ENCODE peak calls at places on chromosome 6, in eight cellular contexts. V is cardiac fibroblast, B is adrenal gland, R is coronary artery, W is heart right ventricle, X is SK-N-SH, P is foreskin fibroblast, A is HFF-Myc. Z is an unnamed sample.

GRCh38 chr6:473759-474453 is 82.4 kb downstream of the IRF4 start:
- DNase-seq in B (no peak), R (no peak), W (no peak), V (no peak), X (no peak), A (no peak), P (no peak), Z (no peak)

GRCh38 chr6:6823568-6824224 is 235.2 kb downstream of the LY86 start:
- DNase-seq in P (no peak), W (no peak), B (no peak), V (no peak), A (no peak), X (no peak), R (no peak), Z (no peak)

GRCh38 chr6:166957087-166957804 is 896 bp upstream of the RNASET2 start:
- DNase-seq in W (peak; percentile 32), V (no peak), B (peak; percentile 45), R (no peak), A (no peak), X (peak; percentile 56), P (peak; percentile 35), Z (no peak)

GRCh38 chr6:36805107-36805797 is 34.0 kb downstream of the CPNE5 start:
- DNase-seq in W (no peak), V (no peak), B (no peak), R (no peak), A (no peak), P (no peak), X (no peak), Z (no peak)

GRCh38 chr6:75207211-75207984 is 1.5 kb upstream of the COL12A1 start:
- DNase-seq in W (no peak), P (peak; percentile 54), X (peak; percentile 15), A (no peak), R (no peak), V (peak; percentile 24), B (no peak), Z (no peak)

GRCh38 chr6:53492860-53493634 is 51.9 kb downstream of the GCLC start:
- DNase-seq in W (no peak), B (peak; percentile 40), V (peak; percentile 79), R (no peak), A (peak; percentile 30), X (peak; percentile 30), P (peak; percentile 35), Z (no peak)

GRCh38 chr6:24933868-24934401 is 1.8 kb downstream of the RIPOR2 start:
- DNase-seq in W (no peak), X (peak; percentile 12), V (peak; percentile 26), R (no peak), B (peak; percentile 12), A (no peak), P (no peak), Z (no peak)

GRCh38 chr6:3825331-3825831 is 23.8 kb upstream of the FAM50B start:
- DNase-seq in V (peak; percentile 75), X (no peak), W (peak; percentile 49), B (peak; percentile 23), R (peak; percentile 87), P (no peak), A (no peak), Z (peak; percentile 72)

GRCh38 chr6:86723729-86724128 is 213.6 kb upstream of the HTR1E start:
- DNase-seq in R (no peak), X (no peak), P (no peak), V (peak; percentile 9), W (no peak), A (no peak), B (no peak), Z (no peak)

GRCh38 chr6:101803146-101803545 is 409.6 kb downstream of the GRIK2 start:
- DNase-seq in X (no peak), W (no peak), V (peak; percentile 27), R (no peak), P (peak; percentile 2), A (no peak), B (no peak), Z (no peak)

GRCh38 chr6:16331328-16332174 is 93.2 kb downstream of the GMPR start:
- DNase-seq in B (peak; percentile 74), X (peak; percentile 83), W (peak; percentile 76), P (peak; percentile 70), V (peak; percentile 85), R (no peak), A (no peak), Z (peak; percentile 67)

GRCh38 chr6:6918216-6918983 is 189.4 kb upstream of the RREB1 start:
- DNase-seq in B (peak; percentile 55), A (peak; percentile 33), X (no peak), W (no peak), R (no peak), V (peak; percentile 88), P (peak; percentile 21), Z (peak; percentile 42)

GRCh38 chr6:158029668-158030230 is 48.1 kb downstream of the SYNJ2 start:
- DNase-seq in A (no peak), P (no peak), X (no peak), B (no peak), R (no peak), V (peak; percentile 37), W (no peak), Z (no peak)

GRCh38 chr6:854405-855073 is 161.6 kb upstream of the EXOC2 start:
- DNase-seq in B (no peak), A (peak; percentile 26), V (no peak), P (peak; percentile 12), X (no peak), W (no peak), R (no peak), Z (no peak)

GRCh38 chr6:95576621-95577316 is 566 bp upstream of the MANEA start:
- DNase-seq in A (no peak), P (no peak), R (no peak), B (no peak), W (no peak), X (no peak), V (peak; percentile 53), Z (no peak)

GRCh38 chr6:130625825-130626500 is 201.2 kb upstream of the SMLR1 start:
- DNase-seq in P (peak; percentile 76), W (no peak), R (no peak), X (no peak), A (peak; percentile 66), V (peak; percentile 41), B (no peak), Z (no peak)

GRCh38 chr6:147947521-147947920 is 395.1 kb upstream of the SASH1 start:
- DNase-seq in X (no peak), P (peak; percentile 24), B (no peak), V (peak; percentile 4), R (no peak), W (no peak), A (no peak), Z (no peak)

GRCh38 chr6:71082033-71082620 is 125.3 kb upstream of the B3GAT2 start:
- DNase-seq in B (no peak), P (peak; percentile 68), W (no peak), A (peak; percentile 11), V (peak; percentile 52), R (no peak), X (no peak), Z (no peak)

GRCh38 chr6:140438346-140438735 is 1063.9 kb upstream of the CITED2 start:
- DNase-seq in B (no peak), A (no peak), V (peak; percentile 37), W (no peak), P (no peak), R (no peak), X (no peak), Z (no peak)

GRCh38 chr6:140437619-140438345 is 1063.3 kb upstream of the CITED2 start:
- DNase-seq in P (no peak), X (no peak), R (no peak), A (no peak), V (no peak), B (no peak), W (no peak), Z (no peak)

GRCh38 chr6:140445474-140446004 is 1071.1 kb upstream of the CITED2 start:
- DNase-seq in R (no peak), A (no peak), X (no peak), W (no peak), B (no peak), P (peak; percentile 62), V (peak; percentile 83), Z (no peak)

GRCh38 chr6:140440223-140440810 is 1065.9 kb upstream of the CITED2 start:
- DNase-seq in P (no peak), A (no peak), R (no peak), W (no peak), V (peak; percentile 13), B (no peak), X (no peak), Z (no peak)

GRCh38 chr6:140441256-140441655 is 1066.8 kb upstream of the CITED2 start:
- DNase-seq in X (peak; percentile 11), W (peak; percentile 79), V (peak; percentile 87), B (peak; percentile 78), A (no peak), R (no peak), P (peak; percentile 66), Z (peak; percentile 40)
- TF ChIP-seq CTCF in X (peak; percentile 51), W (peak; percentile 58), V (peak; percentile 28), B (peak; percentile 62), A (peak; percentile 16), R (no peak), P (peak; percentile 10), Z (peak; percentile 34)

DNA sequence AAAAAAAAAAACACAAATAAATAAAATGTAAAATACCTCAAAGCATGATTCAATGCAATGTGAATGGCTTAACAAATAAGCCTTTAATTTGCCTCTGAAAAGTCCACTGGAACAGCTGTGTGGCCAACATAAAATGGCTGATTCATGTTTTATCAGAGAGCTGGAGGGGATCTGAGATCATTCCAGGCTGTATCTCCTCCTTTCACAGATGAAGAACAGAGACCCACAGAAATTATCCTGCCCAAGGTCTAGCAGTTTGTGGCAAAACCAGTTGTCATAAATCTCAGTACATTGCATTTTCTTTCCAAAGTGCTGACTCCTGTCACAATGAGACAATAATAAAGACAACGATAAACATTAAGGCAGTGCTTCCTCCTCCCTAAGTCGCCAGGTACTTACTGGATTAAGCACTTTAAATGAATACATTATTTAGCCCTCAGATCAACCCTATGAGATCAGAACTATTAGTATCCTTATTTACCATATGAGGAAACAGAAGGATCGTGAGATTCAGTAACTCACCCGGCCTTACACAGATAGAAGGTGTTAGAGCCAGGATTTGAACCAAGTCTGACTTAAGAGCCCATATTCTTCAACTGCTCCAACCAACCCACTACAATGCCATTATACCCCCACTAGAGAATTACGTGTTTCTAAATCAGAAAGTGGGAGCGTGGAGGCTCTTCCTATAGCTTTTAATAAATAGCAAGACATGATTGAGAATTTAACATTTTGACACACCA is 118.3 kb downstream of the KIF13A start:
- DNase-seq in R (no peak), P (peak; percentile 64), V (peak; percentile 39), B (peak; percentile 12), X (peak; percentile 22), A (no peak), W (no peak), Z (no peak)
- H3K4me3 ChIP-seq in R (no peak overlapping the region), P (no peak overlapping the region), V (no peak overlapping the region), B (no peak overlapping the region), X (no peak overlapping the region), A (no peak overlapping the region), W (no peak overlapping the region), Z (no peak overlapping the region)

DNA sequence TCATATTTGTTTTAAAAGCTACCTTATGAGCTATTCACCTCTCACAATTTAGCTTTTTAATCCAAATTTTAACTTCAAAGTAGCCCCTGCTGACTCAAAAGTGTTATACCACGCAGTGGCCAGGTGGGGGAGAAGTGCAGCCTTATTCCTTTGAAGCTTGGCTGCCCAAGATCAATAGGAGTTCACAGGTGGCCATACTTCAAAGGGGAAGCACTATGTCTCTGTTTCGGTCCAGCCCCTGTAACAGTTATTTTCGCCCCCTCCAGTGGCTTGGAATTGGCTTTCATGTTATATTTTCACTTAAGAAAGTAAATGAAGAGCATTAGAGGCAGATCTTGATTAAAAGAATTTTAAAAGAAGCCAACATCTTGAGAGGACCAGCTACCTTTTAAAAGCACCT is 608.4 kb downstream of the EPHA7 start:
- DNase-seq in A (no peak), X (peak; percentile 47), B (peak; percentile 27), R (no peak), V (peak; percentile 23), P (no peak), W (no peak), Z (no peak)
- TF ChIP-seq CTCF in A (no peak), X (peak; percentile 61), B (peak; percentile 26), R (no peak), V (peak; percentile 29), P (peak; percentile 12), W (peak; percentile 49), Z (no peak)

GRCh38 chr6:39792501-39793450 is 600 bp downstream of the DAAM2 start:
- DNase-seq in V (peak; percentile 21), A (no peak), R (no peak), P (no peak), W (no peak), B (no peak), X (peak; percentile 48), Z (no peak)
- H3K4me3 ChIP-seq in V (peak overlapping the region; percentile 53), A (peak overlapping the region; percentile 78), R (peak overlapping the region; percentile 72), P (peak overlapping the region; percentile 74), W (peak overlapping the region; percentile 16), B (peak overlapping the region; percentile 44), X (peak overlapping the region; percentile 60), Z (peak overlapping the region; percentile 65)

Z was measured in gastrocnemius medialis.